ENCODE peak calls at places on chromosomes 7 and 10, in six cellular contexts. L is stimulated activated CD4-positive, alpha-beta T cell treated with anti-CD3 and anti-CD28 coated beads, Interleukin-1b, Interleukin-23, amount 100 ng/mL, for 1 hour; K is mesendoderm; V is activated naive CD4-positive, alpha-beta T cell treated with anti-CD3 and anti-CD28 coated beads, Interleukin-2, amount 50 U/mL, for 16 hours; D is activated effector memory CD4-positive, alpha-beta T cell treated with anti-CD3 and anti-CD28 coated beads, Interleukin-2, amount 50 U/mL, for 16 hours; Z is NCI-H1417 treated with DMSO at 0.1 percent for 48 hours. H is an unnamed sample.

GRCh38 chr10:69979177-69979576 is 73.5 kb upstream of the MACROH2A2 start:
- DNase-seq in L (no peak), K (no peak), V (no peak), D (no peak), Z (no peak), H (no peak)

GRCh38 chr7:24456526-24457214 is 116.6 kb upstream of the PALS2 start:
- DNase-seq in L (no peak), K (no peak), V (no peak), D (no peak), Z (no peak), H (no peak)

GRCh38 chr10:117163061-117163953 is 25.2 kb upstream of the VAX1 start:
- DNase-seq in L (no peak), K (peak), V (peak), D (no peak), Z (no peak), H (peak)

GRCh38 chr7:44195901-44196300 is 4.9 kb upstream of the YKT6 start:
- DNase-seq in L (no peak), K (no peak), V (no peak), D (peak), Z (no peak), H (no peak)

GRCh38 chr10:33064706-33065105 is 106.7 kb upstream of the ITGB1 start:
- DNase-seq in L (no peak), K (no peak), V (no peak), D (no peak), Z (no peak), H (no peak)

GRCh38 chr7:94874036-94874745 is 33.2 kb upstream of the PPP1R9A start:
- DNase-seq in L (no peak), K (no peak), V (no peak), D (no peak), Z (no peak), H (no peak)

GRCh38 chr10:119253433-119254174 is 46.2 kb downstream of the GRK5 start:
- DNase-seq in L (no peak), K (peak), V (peak), D (peak), Z (no peak), H (peak)

GRCh38 chr10:62560207-62560819 is 186.1 kb downstream of the ZNF365 start:
- DNase-seq in L (no peak), K (peak), V (no peak), D (no peak), Z (no peak), H (peak)

GRCh38 chr10:122374859-122375721 is 582 bp downstream of the PLEKHA1 start:
- DNase-seq in L (peak), K (peak), V (peak), D (peak), Z (no peak), H (peak)

GRCh38 chr7:74071121-74071520 is 12.5 kb upstream of the LIMK1 start:
- DNase-seq in L (no peak), K (no peak), V (no peak), D (no peak), Z (no peak), H (no peak)

H was measured in GM03348.